ENCODE peak calls at places on chromosomes 3 and 15, in four cellular contexts. K is pulmonary artery endothelial cell, J is left colon, D is ecto neural progenitor cell. T is an unnamed sample.

GRCh38 chr3:35045106-35045505 is 594.2 kb upstream of the ARPP21 start:
- DNase-seq in K (no peak), J (no peak), D (no peak), T (no peak)

GRCh38 chr3:173589116-173589515 is 191.6 kb downstream of the NLGN1 start:
- DNase-seq in K (no peak), J (no peak), D (no peak), T (no peak)

GRCh38 chr3:109155828-109156227 is 19.3 kb downstream of the C3orf85 start:
- DNase-seq in K (no peak), J (no peak), D (no peak), T (no peak)

GRCh38 chr15:48463366-48463880 is 132.2 kb downstream of the DUT start:
- DNase-seq in K (no peak), J (no peak), D (no peak), T (no peak)

GRCh38 chr3:149363053-149363452 is 14.4 kb downstream of the TM4SF1 start:
- DNase-seq in K (no peak), J (no peak), D (no peak), T (no peak)

GRCh38 chr3:20043398-20043797 is 3.2 kb downstream of the KAT2B start:
- DNase-seq in K (no peak), J (peak), D (no peak), T (peak)

GRCh38 chr15:60751985-60752952 is 273.3 kb upstream of the ICE2 start:
- DNase-seq in K (peak), J (peak), D (no peak), T (no peak)

GRCh38 chr3:41117398-41117870 is 81.9 kb upstream of the CTNNB1 start:
- DNase-seq in K (peak), J (peak), D (no peak), T (peak)

GRCh38 chr15:64247906-64248541 is 85.2 kb upstream of the PPIB start:
- DNase-seq in K (peak), J (no peak), D (no peak), T (peak)

GRCh38 chr15:58494581-58494980 is 62.8 kb downstream of the LIPC start:
- DNase-seq in K (no peak), J (no peak), D (no peak), T (no peak)

T was measured in Peyer's patch.